ENCODE peak calls at places on chromosomes 11 and 22, in five cellular contexts. One of them, this sample, is unnamed.

GRCh38 chr22:39365406-39365782 is 15.6 kb downstream of the SYNGR1 start:
- DNase-seq in neuronal stem cell: no peak
- DNase-seq in T-helper 1 cell: no peak
- DNase-seq in activated T-cell treated with anti-CD3 and anti-CD28 coated beads, Interleukin-2, amount 50 U/mL, for 72 hours: no peak
- DNase-seq in progenitor cell of endocrine pancreas: no peak
- DNase-seq in this sample: no peak

GRCh38 chr11:27213232-27213660 is 149.8 kb downstream of the CCDC34 start:
- DNase-seq in neuronal stem cell: peak; percentile 17
- DNase-seq in T-helper 1 cell: no peak
- DNase-seq in progenitor cell of endocrine pancreas: no peak
- DNase-seq in activated T-cell treated with anti-CD3 and anti-CD28 coated beads, Interleukin-2, amount 50 U/mL, for 72 hours: no peak
- DNase-seq in this sample: no peak

GRCh38 chr11:1916132-1916985 is 3.1 kb upstream of the TNNT3 start:
- DNase-seq in T-helper 1 cell: no peak
- DNase-seq in activated T-cell treated with anti-CD3 and anti-CD28 coated beads, Interleukin-2, amount 50 U/mL, for 72 hours: peak; percentile 15
- DNase-seq in neuronal stem cell: no peak
- DNase-seq in progenitor cell of endocrine pancreas: no peak
- DNase-seq in this sample: no peak

GRCh38 chr11:82902086-82902485 is 550 bp downstream of the DDIAS start:
- DNase-seq in neuronal stem cell: no peak
- DNase-seq in progenitor cell of endocrine pancreas: no peak
- DNase-seq in T-helper 1 cell: no peak
- DNase-seq in activated T-cell treated with anti-CD3 and anti-CD28 coated beads, Interleukin-2, amount 50 U/mL, for 72 hours: no peak
- DNase-seq in this sample: no peak

GRCh38 chr22:34866501-34867171 is 199.3 kb upstream of the ISX start:
- DNase-seq in activated T-cell treated with anti-CD3 and anti-CD28 coated beads, Interleukin-2, amount 50 U/mL, for 72 hours: no peak
- DNase-seq in neuronal stem cell: no peak
- DNase-seq in progenitor cell of endocrine pancreas: no peak
- DNase-seq in T-helper 1 cell: no peak
- DNase-seq in this sample: no peak

GRCh38 chr11:120178441-120179070 is 32.3 kb upstream of the OAF start:
- DNase-seq in progenitor cell of endocrine pancreas: no peak
- DNase-seq in neuronal stem cell: no peak
- DNase-seq in activated T-cell treated with anti-CD3 and anti-CD28 coated beads, Interleukin-2, amount 50 U/mL, for 72 hours: no peak
- DNase-seq in T-helper 1 cell: no peak
- DNase-seq in this sample: no peak

GRCh38 chr11:126059238-126059761 is 3.4 kb downstream of the CDON start:
- DNase-seq in T-helper 1 cell: no peak
- DNase-seq in neuronal stem cell: no peak
- DNase-seq in progenitor cell of endocrine pancreas: no peak
- DNase-seq in activated T-cell treated with anti-CD3 and anti-CD28 coated beads, Interleukin-2, amount 50 U/mL, for 72 hours: no peak
- DNase-seq in this sample: no peak

GRCh38 chr11:128694618-128695481 is 978 bp downstream of the FLI1 start:
- DNase-seq in activated T-cell treated with anti-CD3 and anti-CD28 coated beads, Interleukin-2, amount 50 U/mL, for 72 hours: peak; percentile 63
- DNase-seq in T-helper 1 cell: peak; percentile 13
- DNase-seq in progenitor cell of endocrine pancreas: no peak
- DNase-seq in neuronal stem cell: no peak
- DNase-seq in this sample: no peak

GRCh38 chr22:32788884-32789624 is 12.5 kb upstream of the TIMP3 start:
- DNase-seq in progenitor cell of endocrine pancreas: no peak
- DNase-seq in neuronal stem cell: no peak
- DNase-seq in activated T-cell treated with anti-CD3 and anti-CD28 coated beads, Interleukin-2, amount 50 U/mL, for 72 hours: no peak
- DNase-seq in T-helper 1 cell: no peak
- DNase-seq in this sample: peak; percentile 40

GRCh38 chr11:120718171-120718570 is 206.6 kb downstream of the GRIK4 start:
- DNase-seq in progenitor cell of endocrine pancreas: no peak
- DNase-seq in neuronal stem cell: no peak
- DNase-seq in T-helper 1 cell: no peak
- DNase-seq in activated T-cell treated with anti-CD3 and anti-CD28 coated beads, Interleukin-2, amount 50 U/mL, for 72 hours: no peak
- DNase-seq in this sample: no peak

GRCh38 chr11:14499178-14499559 is 442 bp downstream of the COPB1 start:
- DNase-seq in activated T-cell treated with anti-CD3 and anti-CD28 coated beads, Interleukin-2, amount 50 U/mL, for 72 hours: peak; percentile 44
- DNase-seq in neuronal stem cell: no peak
- DNase-seq in progenitor cell of endocrine pancreas: peak; percentile 11
- DNase-seq in T-helper 1 cell: peak; percentile 36
- DNase-seq in this sample: no peak